ENCODE peak calls at places on chromosomes 3 and 15, in six cellular contexts. A, M, V, P, D and Q are unnamed samples.

GRCh38 chr3:1969269-1969668 is 129.4 kb upstream of the CNTN4 start:
- DNase-seq in A (no peak), M (no peak), P (no peak), V (no peak), D (no peak), Q (no peak)

GRCh38 chr15:92681141-92681622 is 25.6 kb upstream of the FAM174B start:
- DNase-seq in D (peak; percentile 40), P (no peak), A (no peak), M (peak; percentile 21), V (peak; percentile 91), Q (peak; percentile 70)

GRCh38 chr3:42613462-42613861 is 13.0 kb downstream of the NKTR start:
- DNase-seq in V (no peak), D (no peak), P (peak; percentile 14), A (no peak), M (no peak), Q (no peak)

GRCh38 chr3:156626104-156626503 is 48.3 kb upstream of the TIPARP start:
- DNase-seq in P (peak; percentile 6), D (peak; percentile 29), V (no peak), A (no peak), M (no peak), Q (no peak)

GRCh38 chr15:96629501-96629900 is 299.0 kb downstream of the NR2F2 start:
- DNase-seq in A (no peak), V (no peak), M (no peak), P (no peak), D (peak; percentile 2), Q (no peak)

GRCh38 chr3:69541823-69542264 is 156.0 kb upstream of the FRMD4B start:
- DNase-seq in M (peak; percentile 82), P (no peak), D (no peak), A (no peak), V (no peak), Q (no peak)

GRCh38 chr15:96626936-96627577 is 296.6 kb downstream of the NR2F2 start:
- DNase-seq in M (peak; percentile 43), D (no peak), V (no peak), A (no peak), P (no peak), Q (no peak)

GRCh38 chr15:41417812-41418211 is 917 bp downstream of the RTF1 start:
- DNase-seq in V (no peak), D (no peak), M (no peak), A (no peak), P (peak; percentile 23), Q (no peak)

GRCh38 chr3:159996959-159997358 is 8.3 kb downstream of the IL12A start:
- DNase-seq in M (no peak), D (no peak), P (no peak), A (no peak), V (no peak), Q (no peak)

GRCh38 chr3:55641914-55642313 is 154.8 kb upstream of the WNT5A start:
- DNase-seq in P (no peak), D (no peak), V (no peak), M (no peak), A (no peak), Q (no peak)

GRCh38 chr3:60754617-60755016 is 496.6 kb downstream of the FHIT start:
- DNase-seq in D (no peak), M (no peak), V (no peak), A (no peak), P (no peak), Q (no peak)

GRCh38 chr15:71440479-71441071 is 325.3 kb downstream of the THSD4 start:
- DNase-seq in V (peak; percentile 51), A (no peak), P (peak; percentile 42), M (no peak), D (peak; percentile 19), Q (peak; percentile 31)

GRCh38 chr3:160735801-160736200 is 20.2 kb upstream of the PPM1L start:
- DNase-seq in D (no peak), M (no peak), A (no peak), P (no peak), V (no peak), Q (no peak)

GRCh38 chr15:56207711-56208110 is 36.0 kb downstream of the RFX7 start:
- DNase-seq in A (no peak), V (no peak), P (no peak), D (no peak), M (no peak), Q (no peak)

GRCh38 chr3:65551945-65552344 is 486.8 kb downstream of the MAGI1 start:
- DNase-seq in M (no peak), D (no peak), V (no peak), P (no peak), A (no peak), Q (no peak)

GRCh38 chr3:53668872-53669271 is 174.5 kb downstream of the CACNA1D start:
- DNase-seq in M (no peak), P (peak; percentile 12), V (no peak), A (no peak), D (no peak), Q (no peak)
- TF ChIP-seq CTCF in M (peak; percentile 74), P (peak; percentile 72), V (peak; percentile 55), A (no peak), D (no peak), Q (peak; percentile 23)

GRCh38 chr15:101100593-101101442 is 151.0 kb downstream of the CHSY1 start:
- DNase-seq in A (no peak), P (no peak), D (no peak), M (peak; percentile 46), V (no peak), Q (no peak)
- TF ChIP-seq CTCF in A (no peak), P (no peak), D (no peak), M (no peak), V (no peak), Q (no peak)

DNA sequence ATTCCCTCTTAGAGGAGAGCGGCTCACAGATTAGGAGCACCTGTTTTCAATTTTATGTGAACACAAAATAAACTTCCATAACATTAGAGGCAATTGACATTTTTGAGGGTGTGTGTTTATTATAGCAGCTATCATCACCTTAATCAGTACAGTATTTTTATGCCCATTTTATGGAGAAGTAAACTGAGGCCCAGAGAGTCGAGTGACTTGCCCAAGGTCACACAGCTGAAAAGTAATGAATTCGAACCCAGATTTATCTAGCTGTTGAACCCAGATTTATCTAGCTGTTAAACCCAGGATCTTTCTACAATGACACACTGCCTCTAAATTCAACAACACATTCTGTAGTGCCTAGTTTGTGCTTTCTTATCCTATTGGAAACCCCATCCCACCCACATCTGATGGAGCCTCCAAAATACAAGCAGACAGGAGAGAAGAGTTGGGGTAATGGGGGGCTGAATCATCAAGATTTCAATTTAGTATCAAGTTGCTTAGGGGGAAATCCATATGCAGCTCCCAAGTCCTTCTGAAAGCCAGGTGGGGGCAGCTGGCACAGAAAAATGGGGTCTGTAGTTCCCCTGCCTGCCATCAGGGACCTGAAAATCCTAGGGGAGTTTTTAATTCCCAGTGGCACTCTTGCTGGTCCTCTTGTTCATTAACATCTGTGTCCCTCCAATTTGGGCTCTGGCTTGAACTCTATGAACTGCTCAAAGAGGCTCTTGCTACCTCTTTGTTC is 50.4 kb upstream of the TRA2B start:
- DNase-seq in D (no peak), V (no peak), P (no peak), M (peak; percentile 60), A (no peak), Q (no peak)
- TF ChIP-seq CTCF in D (no peak), V (no peak), P (peak; percentile 45), M (peak; percentile 60), A (no peak), Q (no peak)

DNA sequence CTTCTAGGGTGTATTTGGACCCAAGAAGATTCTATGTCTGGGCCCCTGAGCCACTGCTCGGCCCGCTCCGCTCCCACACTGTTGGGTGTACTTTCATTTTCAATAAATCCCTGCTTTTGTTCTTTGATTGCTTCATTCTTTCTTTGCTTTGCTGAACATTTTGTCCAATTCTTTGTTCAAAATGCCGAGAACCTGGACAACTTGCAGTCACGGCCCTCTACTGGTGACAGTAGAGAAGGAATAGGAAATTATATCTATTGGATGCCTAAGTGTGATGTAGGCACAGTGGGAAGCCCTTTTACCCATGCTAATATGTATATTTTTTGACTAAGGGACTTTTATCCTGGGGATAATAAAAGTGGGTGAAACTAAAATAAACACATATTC is 340.8 kb downstream of the LRRC3B start:
- DNase-seq in D (no peak), P (no peak), M (no peak), A (no peak), V (no peak), Q (no peak)
- TF ChIP-seq CTCF in D (no peak), P (peak; percentile 61), M (peak; percentile 72), A (no peak), V (no peak), Q (no peak)

GRCh38 chr15:36642311-36642710 is 62.9 kb downstream of the CDIN1 start:
- DNase-seq in P (no peak), D (no peak), M (no peak), A (no peak), V (no peak), Q (no peak)

GRCh38 chr15:36644156-36644896 is 64.9 kb downstream of the CDIN1 start:
- DNase-seq in V (no peak), D (no peak), P (no peak), A (no peak), M (no peak), Q (no peak)

GRCh38 chr15:36643551-36643950 is 64.1 kb downstream of the CDIN1 start:
- DNase-seq in A (no peak), P (no peak), M (no peak), V (no peak), D (no peak), Q (no peak)

DNA sequence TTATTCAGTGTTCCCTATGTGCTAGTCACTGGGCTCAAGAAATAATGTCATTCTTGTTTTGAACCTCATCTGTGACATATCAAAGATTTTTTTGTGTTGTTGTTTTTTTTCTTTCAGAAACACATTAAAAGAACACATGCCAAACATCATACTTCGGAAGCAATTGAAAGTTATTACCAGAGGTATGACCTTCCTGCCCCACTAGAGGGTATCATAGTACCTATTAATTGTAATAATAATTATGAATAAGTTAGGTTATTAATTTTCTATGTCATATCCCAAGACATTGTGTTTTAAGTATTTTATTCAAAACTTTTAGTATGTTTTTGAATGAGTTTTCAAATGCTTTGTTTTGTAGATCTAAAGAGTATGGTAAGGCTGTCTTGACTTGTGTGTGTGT is 65.7 kb downstream of the CDIN1 start:
- DNase-seq in D (no peak), A (no peak), V (no peak), M (no peak), P (no peak), Q (no peak)
- TF ChIP-seq CTCF in D (no peak), A (no peak), V (peak; percentile 9), M (peak; percentile 42), P (peak; percentile 34), Q (no peak)